ENCODE peak calls at places on chromosomes 12 and 14, in ten cellular contexts. K is Karpas-422; U is heart right ventricle; G is stomach; W is sigmoid colon; T is left ventricle myocardium inferior; O is effector memory CD4-positive, alpha-beta T cell; V is suprapubic skin; H is upper lobe of left lung; E is lung. J is an unnamed sample.

GRCh38 chr12:14777271-14777670 is 26.0 kb downstream of the WBP11 start:
- DNase-seq in K (no peak), U (no peak), G (peak; percentile 72), W (no peak), T (no peak), O (no peak), V (no peak), H (no peak), E (no peak), J (no peak)

GRCh38 chr12:67047634-67048033 is 221.5 kb upstream of the CAND1 start:
- DNase-seq in K (no peak), U (no peak), G (no peak), W (no peak), T (no peak), O (no peak), V (no peak), H (no peak), E (no peak), J (no peak)

GRCh38 chr14:75032939-75033338 is 18.3 kb downstream of the MLH3 start:
- DNase-seq in K (no peak), U (no peak), G (no peak), W (no peak), T (no peak), O (no peak), V (no peak), H (no peak), E (no peak), J (no peak)

GRCh38 chr12:41466762-41467270 is 278.7 kb downstream of the PDZRN4 start:
- DNase-seq in K (no peak), U (no peak), G (peak; percentile 48), W (no peak), T (no peak), O (no peak), V (no peak), H (no peak), E (no peak), J (no peak)

GRCh38 chr14:56195727-56196126 is 77.5 kb downstream of the PELI2 start:
- DNase-seq in K (no peak), U (peak; percentile 26), G (no peak), W (no peak), T (no peak), O (no peak), V (no peak), H (no peak), E (no peak), J (no peak)

GRCh38 chr12:18799140-18799446 is 61.2 kb downstream of the CAPZA3 start:
- DNase-seq in K (no peak), U (no peak), G (no peak), W (no peak), T (no peak), O (no peak), V (no peak), H (no peak), E (no peak), J (no peak)

GRCh38 chr14:95561001-95561412 is 26.2 kb downstream of the GLRX5 start:
- DNase-seq in K (peak; percentile 98), U (peak; percentile 79), G (peak; percentile 95), W (peak; percentile 87), T (peak; percentile 78), O (peak; percentile 65), V (peak; percentile 90), H (peak; percentile 28), E (peak; percentile 90), J (peak; percentile 95)

GRCh38 chr12:42507031-42507430 is 82.5 kb downstream of the PRICKLE1 start:
- DNase-seq in K (no peak), U (no peak), G (no peak), W (no peak), T (no peak), O (no peak), V (no peak), H (no peak), E (no peak), J (no peak)

GRCh38 chr12:124397399-124397679 is 102.4 kb downstream of the RFLNA start:
- DNase-seq in K (no peak), U (no peak), G (no peak), W (no peak), T (no peak), O (no peak), V (no peak), H (no peak), E (no peak), J (peak; percentile 71)

GRCh38 chr12:46373303-46374182 is 970 bp upstream of the SLC38A2 start:
- DNase-seq in K (no peak), U (peak; percentile 42), G (peak; percentile 51), W (peak; percentile 82), T (peak; percentile 51), O (no peak), V (peak; percentile 83), H (peak; percentile 66), E (peak; percentile 39), J (peak; percentile 60)

GRCh38 chr12:56206373-56207166 is 15.2 kb downstream of the RNF41 start:
- DNase-seq in K (peak; percentile 75), U (peak; percentile 55), G (peak; percentile 58), W (peak; percentile 77), T (peak; percentile 43), O (no peak), V (no peak), H (no peak), E (peak; percentile 35), J (peak; percentile 76)

DNA sequence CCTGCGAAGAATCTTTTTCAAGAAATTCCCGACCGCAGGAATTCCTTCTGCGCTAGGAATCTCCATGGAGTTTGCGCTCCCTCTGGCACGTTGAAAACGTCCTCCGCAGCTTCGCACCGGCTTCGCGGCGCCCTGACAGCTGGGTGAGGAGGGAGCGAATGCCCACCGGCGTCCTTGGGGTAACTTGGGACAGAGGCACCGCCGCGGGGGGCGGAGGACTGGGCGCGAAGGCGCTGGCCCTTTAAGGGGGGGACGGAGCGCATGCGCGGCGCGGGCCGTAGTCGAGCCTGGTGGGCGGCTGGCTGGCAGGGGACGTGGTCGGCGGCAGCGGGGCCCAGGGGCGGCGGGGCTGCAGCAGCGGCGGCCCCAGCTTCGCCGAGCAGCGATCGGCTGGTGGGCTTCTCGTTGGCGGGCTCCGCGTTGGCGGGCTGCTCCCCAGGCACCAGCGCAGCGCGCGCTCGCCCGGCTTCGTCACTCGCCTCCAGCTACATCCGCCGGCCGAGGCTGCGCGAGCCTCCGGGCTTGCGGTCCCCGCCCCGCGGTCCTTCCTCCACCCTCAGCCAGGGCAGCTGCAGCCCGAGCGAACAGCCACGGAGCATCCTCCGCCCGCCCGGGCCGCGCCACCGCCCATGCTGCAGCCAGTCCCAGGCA is at the start of gene VASH1:
- DNase-seq in K (no peak), U (peak; percentile 74), G (peak; percentile 58), W (peak; percentile 86), T (peak; percentile 82), O (no peak), V (peak; percentile 81), H (peak; percentile 94), E (peak; percentile 44), J (peak; percentile 77)
- H3K4me3 ChIP-seq in K (no peak within 1 kb of the TSS), U (peak within 1 kb of the TSS; percentile 83), G (peak within 1 kb of the TSS; percentile 73), W (peak within 1 kb of the TSS; percentile 61), T (peak within 1 kb of the TSS; percentile 93), O (peak within 1 kb of the TSS; percentile 73), V (peak within 1 kb of the TSS; percentile 87), H (peak within 1 kb of the TSS; percentile 75), E (peak within 1 kb of the TSS; percentile 83), J (peak within 1 kb of the TSS; percentile 72)

DNA sequence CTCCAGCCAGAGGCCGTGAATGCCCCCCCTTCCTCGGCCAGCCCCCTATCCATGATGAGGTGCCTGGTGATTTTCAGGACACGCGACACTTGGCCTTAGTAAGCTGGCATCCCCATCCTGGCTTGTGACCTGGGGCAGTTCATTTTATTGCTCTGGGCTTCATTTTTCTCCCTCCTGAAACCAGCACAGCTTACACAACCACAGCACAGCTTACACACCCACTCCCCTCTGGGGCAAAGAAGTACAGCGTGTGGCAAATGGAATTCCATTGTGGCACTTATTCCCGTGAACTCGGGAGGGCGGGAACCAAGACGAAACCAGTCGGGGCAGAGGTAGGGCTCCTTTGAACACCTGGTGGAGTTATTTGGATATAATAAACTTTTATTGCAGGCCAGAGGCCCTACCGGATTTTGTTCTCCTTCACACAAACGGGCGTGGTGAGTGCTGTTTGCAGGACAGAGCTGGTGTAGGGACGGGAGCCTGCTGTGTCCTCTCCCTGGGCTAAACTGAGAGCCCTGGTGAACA is 29.1 kb downstream of the CD9 start:
- DNase-seq in K (no peak), U (no peak), G (peak; percentile 57), W (peak; percentile 86), T (no peak), O (no peak), V (no peak), H (no peak), E (no peak), J (no peak)
- H3K4me1 ChIP-seq in K (peaks cover 7% of the 10 kb centered on the region), U (peaks cover 97% of the 10 kb centered on the region), G (peaks cover 100% of the 10 kb centered on the region), W (peaks cover 98% of the 10 kb centered on the region), T (peaks cover 100% of the 10 kb centered on the region), O (peaks cover 6% of the 10 kb centered on the region), V (peaks cover 100% of the 10 kb centered on the region), H (peaks cover 85% of the 10 kb centered on the region), E (peaks cover 23% of the 10 kb centered on the region), J (peaks cover 60% of the 10 kb centered on the region)

GRCh38 chr14:36319899-36320209 is 583 bp downstream of the MBIP start:
- DNase-seq in K (no peak), U (no peak), G (no peak), W (no peak), T (no peak), O (no peak), V (no peak), H (no peak), E (no peak), J (no peak)
- H3K4me3 ChIP-seq in K (peak overlapping the region; percentile 89), U (peak overlapping the region; percentile 87), G (peak overlapping the region; percentile 78), W (peak overlapping the region; percentile 85), T (peak overlapping the region; percentile 88), O (peak overlapping the region; percentile 99), V (peak overlapping the region; percentile 95), H (peak overlapping the region; percentile 73), E (peak overlapping the region; percentile 89), J (peak overlapping the region; percentile 93)

GRCh38 chr12:122028601-122029560 is 7.2 kb downstream of the BCL7A start:
- DNase-seq in K (peak; percentile 86), U (no peak), G (no peak), W (no peak), T (no peak), O (no peak), V (no peak), H (no peak), E (no peak), J (no peak)

GRCh38 chr12:122026706-122027328 is 5.1 kb downstream of the BCL7A start:
- DNase-seq in K (peak; percentile 67), U (no peak), G (no peak), W (no peak), T (no peak), O (no peak), V (no peak), H (no peak), E (no peak), J (no peak)

GRCh38 chr12:122030427-122030825 is 8.7 kb downstream of the BCL7A start:
- DNase-seq in K (peak; percentile 89), U (no peak), G (no peak), W (no peak), T (no peak), O (no peak), V (no peak), H (no peak), E (no peak), J (no peak)

GRCh38 chr12:122029620-122030426 is 8.1 kb downstream of the BCL7A start:
- DNase-seq in K (peak; percentile 68), U (peak; percentile 44), G (no peak), W (no peak), T (peak; percentile 24), O (no peak), V (no peak), H (peak; percentile 82), E (peak; percentile 39), J (peak; percentile 95)

DNA sequence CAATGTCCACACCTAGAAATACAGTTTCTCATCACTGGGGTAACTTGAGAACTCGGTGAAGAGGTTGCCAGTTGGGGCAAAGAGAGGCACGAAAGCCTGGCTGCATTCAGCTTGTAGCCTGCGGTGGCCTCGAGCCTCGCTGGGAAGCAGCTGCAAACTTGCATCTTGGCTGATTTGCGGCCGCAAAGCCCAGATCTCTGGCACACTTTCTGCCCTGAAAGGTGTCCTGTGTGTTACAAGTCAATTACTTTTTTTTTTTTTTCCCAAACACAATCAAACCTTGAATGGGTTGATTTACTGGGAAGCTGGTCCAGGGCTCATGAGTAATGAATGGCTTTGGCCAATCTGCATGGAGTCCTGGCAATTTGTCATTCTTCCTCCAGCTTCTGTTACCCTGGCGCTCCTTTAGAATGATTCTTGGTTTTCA is 6.5 kb downstream of the BCL7A start:
- DNase-seq in K (peak; percentile 77), U (no peak), G (no peak), W (no peak), T (no peak), O (no peak), V (no peak), H (no peak), E (no peak), J (peak; percentile 42)
- H3K4me1 ChIP-seq in K (peaks cover 92% of the 10 kb centered on the region), U (peaks cover 31% of the 10 kb centered on the region), G (peaks cover 17% of the 10 kb centered on the region), W (peaks cover 8% of the 10 kb centered on the region), T (peaks cover 66% of the 10 kb centered on the region), O (peaks cover 2% of the 10 kb centered on the region), V (peaks cover 53% of the 10 kb centered on the region), H (peaks cover 22% of the 10 kb centered on the region), E (no peaks in the 10 kb centered on the region), J (peaks cover 23% of the 10 kb centered on the region)

J was measured in adrenal gland.